ENCODE peak calls at places on chromosome 21, in eight cellular contexts. H, J, B, Z, Q, X, K and S are unnamed samples.

GRCh38 chr21:39193380-39193779 is 10.1 kb upstream of the PSMG1 start:
- DNase-seq in H (no peak), J (no peak), B (no peak), Z (no peak), Q (no peak), X (no peak), K (no peak), S (no peak)

GRCh38 chr21:33865996-33866575 is 49.5 kb downstream of the ATP5PO start:
- DNase-seq in H (no peak), J (no peak), B (no peak), Z (no peak), Q (no peak), X (no peak), K (no peak), S (no peak)

GRCh38 chr21:14736162-14736561 is 190.0 kb upstream of the SAMSN1 start:
- DNase-seq in H (no peak), J (no peak), B (no peak), Z (no peak), Q (no peak), X (no peak), K (no peak), S (peak)

GRCh38 chr21:35342440-35342839 is 293.3 kb upstream of the RUNX1 start:
- DNase-seq in H (no peak), J (no peak), B (no peak), Z (no peak), Q (no peak), X (no peak), K (no peak), S (peak)

GRCh38 chr21:16588433-16588860 is 858.7 kb downstream of the USP25 start:
- DNase-seq in H (peak), J (peak), B (peak), Z (peak), Q (peak), X (peak), K (no peak), S (no peak)

GRCh38 chr21:40512590-40512989 is 334.4 kb downstream of the DSCAM start:
- DNase-seq in H (no peak), J (no peak), B (no peak), Z (no peak), Q (no peak), X (no peak), K (no peak), S (no peak)

GRCh38 chr21:45823100-45823681 is 158.4 kb upstream of the COL6A1 start:
- DNase-seq in H (no peak), J (no peak), B (no peak), Z (peak), Q (no peak), X (no peak), K (no peak), S (no peak)

GRCh38 chr21:43600642-43601397 is 58.5 kb downstream of the HSF2BP start:
- DNase-seq in H (no peak), J (peak), B (no peak), Z (no peak), Q (peak), X (no peak), K (no peak), S (no peak)

GRCh38 chr21:35366348-35367085 is 317.4 kb upstream of the RUNX1 start:
- DNase-seq in H (no peak), J (no peak), B (peak), Z (no peak), Q (peak), X (no peak), K (no peak), S (no peak)

GRCh38 chr21:45573452-45574035 is 31.3 kb upstream of the SLC19A1 start:
- DNase-seq in H (no peak), J (no peak), B (peak), Z (peak), Q (no peak), X (peak), K (no peak), S (no peak)

GRCh38 chr21:28633803-28634572 is 358.7 kb downstream of the LTN1 start:
- DNase-seq in H (no peak), J (peak), B (peak), Z (no peak), Q (no peak), X (no peak), K (no peak), S (no peak)

GRCh38 chr21:25626752-25627151 is 12.3 kb upstream of the JAM2 start:
- DNase-seq in H (no peak), J (no peak), B (peak), Z (no peak), Q (peak), X (no peak), K (no peak), S (no peak)

GRCh38 chr21:9737871-9738520 is 783.4 kb upstream of the TPTE start:
- DNase-seq in H (no peak), J (no peak), B (no peak), Z (no peak), Q (no peak), X (no peak), K (peak), S (no peak)

GRCh38 chr21:44427241-44428120 is 27.8 kb upstream of the LRRC3 start:
- DNase-seq in H (no peak), J (no peak), B (no peak), Z (peak), Q (no peak), X (no peak), K (no peak), S (no peak)

GRCh38 chr21:38819719-38820147 is 14.0 kb downstream of the ETS2 start:
- DNase-seq in H (no peak), J (peak), B (no peak), Z (peak), Q (peak), X (no peak), K (no peak), S (no peak)

GRCh38 chr21:31753949-31754348 is 22.0 kb upstream of the SCAF4 start:
- DNase-seq in H (no peak), J (no peak), B (no peak), Z (no peak), Q (no peak), X (no peak), K (no peak), S (no peak)

GRCh38 chr21:44375281-44375651 is 21.8 kb downstream of the TRPM2 start:
- DNase-seq in H (no peak), J (no peak), B (no peak), Z (peak), Q (no peak), X (no peak), K (peak), S (no peak)

GRCh38 chr21:45204395-45204794 is 83.3 kb downstream of the POFUT2 start:
- DNase-seq in H (no peak), J (no peak), B (no peak), Z (no peak), Q (no peak), X (no peak), K (no peak), S (no peak)

GRCh38 chr21:25541042-25541441 is 66.2 kb downstream of the MRPL39 start:
- DNase-seq in H (no peak), J (no peak), B (no peak), Z (no peak), Q (no peak), X (no peak), K (no peak), S (no peak)

GRCh38 chr21:38420140-38420539 is 78.1 kb downstream of the ERG start:
- DNase-seq in H (no peak), J (no peak), B (no peak), Z (no peak), Q (no peak), X (no peak), K (no peak), S (no peak)

GRCh38 chr21:14603202-14603601 is 57.1 kb upstream of the SAMSN1 start:
- DNase-seq in H (no peak), J (peak), B (no peak), Z (no peak), Q (no peak), X (no peak), K (no peak), S (no peak)

GRCh38 chr21:42653492-42654061 is at the start of gene PDE9A:
- DNase-seq in H (no peak), J (no peak), B (peak), Z (no peak), Q (peak), X (no peak), K (no peak), S (no peak)

GRCh38 chr21:35559881-35560280 is 500.4 kb downstream of the SETD4 start:
- DNase-seq in H (no peak), J (peak), B (no peak), Z (no peak), Q (no peak), X (no peak), K (no peak), S (no peak)

GRCh38 chr21:31993826-31994791 is 121.3 kb downstream of the HUNK start:
- DNase-seq in H (no peak), J (no peak), B (no peak), Z (no peak), Q (peak), X (no peak), K (no peak), S (no peak)

GRCh38 chr21:44058652-44058964 is 46.5 kb downstream of the TRAPPC10 start:
- DNase-seq in H (no peak), J (no peak), B (no peak), Z (no peak), Q (no peak), X (no peak), K (no peak), S (no peak)

GRCh38 chr21:21436012-21436545 is 437.9 kb downstream of the NCAM2 start:
- DNase-seq in H (no peak), J (peak), B (no peak), Z (no peak), Q (no peak), X (no peak), K (no peak), S (no peak)